ENCODE peak calls at places on chromosome 6, in nine cellular contexts. One of them, this sample, is unnamed.
A peak's percentile ranks its signal among the peaks of the same experiment; 100 is the strongest.

GRCh38 chr6:84415517-84415916 is 188.1 kb upstream of the CEP162 start:
- DNase-seq in neural progenitor cell: no peak
- DNase-seq in CD4-positive, CD25-positive, alpha-beta regulatory T cell: no peak
- DNase-seq in breast epithelium: no peak
- DNase-seq in ovary: no peak
- DNase-seq in sigmoid colon: no peak
- DNase-seq in tibial nerve: no peak
- DNase-seq in keratinocyte: no peak
- DNase-seq in spleen: no peak
- DNase-seq in this sample: no peak

GRCh38 chr6:158389188-158389919 is 77.1 kb downstream of the TULP4 start:
- DNase-seq in ovary: no peak
- DNase-seq in spleen: no peak
- DNase-seq in tibial nerve: no peak
- DNase-seq in CD4-positive, CD25-positive, alpha-beta regulatory T cell: no peak
- DNase-seq in neural progenitor cell: no peak
- DNase-seq in keratinocyte: no peak
- DNase-seq in sigmoid colon: no peak
- DNase-seq in breast epithelium: no peak
- DNase-seq in this sample: no peak

GRCh38 chr6:42374027-42374669 is 77.6 kb downstream of the TRERF1 start:
- DNase-seq in neural progenitor cell: no peak
- DNase-seq in sigmoid colon: peak; percentile 22
- DNase-seq in tibial nerve: no peak
- DNase-seq in spleen: no peak
- DNase-seq in ovary: no peak
- DNase-seq in keratinocyte: no peak
- DNase-seq in breast epithelium: no peak
- DNase-seq in CD4-positive, CD25-positive, alpha-beta regulatory T cell: peak; percentile 29
- DNase-seq in this sample: no peak

GRCh38 chr6:6890400-6890858 is 217.3 kb upstream of the RREB1 start:
- DNase-seq in keratinocyte: no peak
- DNase-seq in tibial nerve: no peak
- DNase-seq in ovary: peak; percentile 70
- DNase-seq in CD4-positive, CD25-positive, alpha-beta regulatory T cell: no peak
- DNase-seq in neural progenitor cell: peak; percentile 57
- DNase-seq in breast epithelium: no peak
- DNase-seq in spleen: no peak
- DNase-seq in sigmoid colon: no peak
- DNase-seq in this sample: peak; percentile 49

GRCh38 chr6:89008299-89008698 is 44.9 kb upstream of the RNGTT start:
- DNase-seq in breast epithelium: no peak
- DNase-seq in keratinocyte: no peak
- DNase-seq in ovary: no peak
- DNase-seq in sigmoid colon: no peak
- DNase-seq in CD4-positive, CD25-positive, alpha-beta regulatory T cell: no peak
- DNase-seq in tibial nerve: no peak
- DNase-seq in spleen: no peak
- DNase-seq in neural progenitor cell: no peak
- DNase-seq in this sample: no peak

GRCh38 chr6:128482642-128483041 is 37.8 kb downstream of the PTPRK start:
- DNase-seq in ovary: no peak
- DNase-seq in CD4-positive, CD25-positive, alpha-beta regulatory T cell: no peak
- DNase-seq in spleen: no peak
- DNase-seq in sigmoid colon: no peak
- DNase-seq in tibial nerve: no peak
- DNase-seq in neural progenitor cell: peak; percentile 51
- DNase-seq in keratinocyte: no peak
- DNase-seq in breast epithelium: no peak
- DNase-seq in this sample: no peak

GRCh38 chr6:66126358-66126757 is 419.3 kb upstream of the EYS start:
- DNase-seq in keratinocyte: no peak
- DNase-seq in ovary: no peak
- DNase-seq in tibial nerve: no peak
- DNase-seq in breast epithelium: no peak
- DNase-seq in neural progenitor cell: peak; percentile 2
- DNase-seq in CD4-positive, CD25-positive, alpha-beta regulatory T cell: no peak
- DNase-seq in sigmoid colon: no peak
- DNase-seq in spleen: no peak
- DNase-seq in this sample: no peak

GRCh38 chr6:151160869-151161268 is 78.9 kb upstream of the AKAP12 start:
- DNase-seq in keratinocyte: no peak
- DNase-seq in neural progenitor cell: no peak
- DNase-seq in sigmoid colon: no peak
- DNase-seq in ovary: peak; percentile 39
- DNase-seq in CD4-positive, CD25-positive, alpha-beta regulatory T cell: no peak
- DNase-seq in tibial nerve: peak; percentile 30
- DNase-seq in spleen: no peak
- DNase-seq in breast epithelium: no peak
- DNase-seq in this sample: peak; percentile 32

GRCh38 chr6:130696806-130697205 is 130.4 kb upstream of the SMLR1 start:
- DNase-seq in breast epithelium: no peak
- DNase-seq in CD4-positive, CD25-positive, alpha-beta regulatory T cell: no peak
- DNase-seq in neural progenitor cell: no peak
- DNase-seq in ovary: no peak
- DNase-seq in sigmoid colon: no peak
- DNase-seq in tibial nerve: no peak
- DNase-seq in spleen: no peak
- DNase-seq in keratinocyte: no peak
- DNase-seq in this sample: no peak

GRCh38 chr6:73521351-73522254 is 771 bp upstream of the EEF1A1 start:
- DNase-seq in sigmoid colon: peak; percentile 91
- DNase-seq in CD4-positive, CD25-positive, alpha-beta regulatory T cell: no peak
- DNase-seq in spleen: peak; percentile 96
- DNase-seq in ovary: peak; percentile 82
- DNase-seq in tibial nerve: no peak
- DNase-seq in breast epithelium: no peak
- DNase-seq in neural progenitor cell: no peak
- DNase-seq in keratinocyte: no peak
- DNase-seq in this sample: peak; percentile 86

GRCh38 chr6:16106991-16107787 is 21.7 kb upstream of the MYLIP start:
- DNase-seq in keratinocyte: no peak
- DNase-seq in breast epithelium: no peak
- DNase-seq in ovary: no peak
- DNase-seq in sigmoid colon: no peak
- DNase-seq in spleen: no peak
- DNase-seq in neural progenitor cell: no peak
- DNase-seq in CD4-positive, CD25-positive, alpha-beta regulatory T cell: no peak
- DNase-seq in tibial nerve: no peak
- DNase-seq in this sample: no peak

GRCh38 chr6:34143884-34144580 is 1.9 kb downstream of the GRM4 start:
- DNase-seq in CD4-positive, CD25-positive, alpha-beta regulatory T cell: peak; percentile 30
- DNase-seq in ovary: no peak
- DNase-seq in sigmoid colon: no peak
- DNase-seq in breast epithelium: no peak
- DNase-seq in neural progenitor cell: peak; percentile 95
- DNase-seq in spleen: peak; percentile 79
- DNase-seq in tibial nerve: no peak
- DNase-seq in keratinocyte: no peak
- DNase-seq in this sample: peak; percentile 5

GRCh38 chr6:21626756-21627155 is 33.2 kb downstream of the SOX4 start:
- DNase-seq in sigmoid colon: no peak
- DNase-seq in keratinocyte: no peak
- DNase-seq in ovary: no peak
- DNase-seq in tibial nerve: no peak
- DNase-seq in CD4-positive, CD25-positive, alpha-beta regulatory T cell: no peak
- DNase-seq in neural progenitor cell: no peak
- DNase-seq in breast epithelium: no peak
- DNase-seq in spleen: no peak
- DNase-seq in this sample: no peak

GRCh38 chr6:43436577-43437282 is 9.4 kb downstream of the ABCC10 start:
- DNase-seq in breast epithelium: peak; percentile 88
- DNase-seq in sigmoid colon: no peak
- DNase-seq in keratinocyte: peak; percentile 77
- DNase-seq in spleen: no peak
- DNase-seq in tibial nerve: no peak
- DNase-seq in ovary: peak; percentile 86
- DNase-seq in CD4-positive, CD25-positive, alpha-beta regulatory T cell: no peak
- DNase-seq in neural progenitor cell: no peak
- DNase-seq in this sample: peak; percentile 96

GRCh38 chr6:138722425-138723371 is 50.9 kb upstream of the CCDC28A start:
- DNase-seq in breast epithelium: no peak
- DNase-seq in tibial nerve: no peak
- DNase-seq in sigmoid colon: no peak
- DNase-seq in CD4-positive, CD25-positive, alpha-beta regulatory T cell: no peak
- DNase-seq in spleen: no peak
- DNase-seq in neural progenitor cell: peak; percentile 3
- DNase-seq in ovary: no peak
- DNase-seq in keratinocyte: no peak
- DNase-seq in this sample: no peak

GRCh38 chr6:34362909-34363713 is 29.4 kb downstream of the NUDT3 start:
- DNase-seq in neural progenitor cell: no peak
- DNase-seq in CD4-positive, CD25-positive, alpha-beta regulatory T cell: no peak
- DNase-seq in tibial nerve: no peak
- DNase-seq in keratinocyte: no peak
- DNase-seq in spleen: no peak
- DNase-seq in breast epithelium: no peak
- DNase-seq in sigmoid colon: no peak
- DNase-seq in ovary: no peak
- DNase-seq in this sample: no peak

GRCh38 chr6:158818580-158819212 is 472 bp downstream of the EZR start:
- DNase-seq in ovary: peak; percentile 65
- DNase-seq in spleen: peak; percentile 94
- DNase-seq in sigmoid colon: peak; percentile 87
- DNase-seq in keratinocyte: no peak
- DNase-seq in CD4-positive, CD25-positive, alpha-beta regulatory T cell: peak; percentile 76
- DNase-seq in neural progenitor cell: peak; percentile 81
- DNase-seq in breast epithelium: peak; percentile 38
- DNase-seq in tibial nerve: no peak
- DNase-seq in this sample: peak; percentile 69

GRCh38 chr6:55659304-55659703 is 80.3 kb upstream of the HMGCLL1 start:
- DNase-seq in spleen: no peak
- DNase-seq in tibial nerve: no peak
- DNase-seq in ovary: no peak
- DNase-seq in sigmoid colon: no peak
- DNase-seq in breast epithelium: no peak
- DNase-seq in CD4-positive, CD25-positive, alpha-beta regulatory T cell: no peak
- DNase-seq in keratinocyte: no peak
- DNase-seq in neural progenitor cell: no peak
- DNase-seq in this sample: no peak
- H3K9me3 ChIP-seq in spleen: peaks cover 3% of the 10 kb centered on the region
- H3K9me3 ChIP-seq in tibial nerve: peaks cover 12% of the 10 kb centered on the region
- H3K9me3 ChIP-seq in ovary: no peaks in the 10 kb centered on the region
- H3K9me3 ChIP-seq in sigmoid colon: no peaks in the 10 kb centered on the region
- H3K9me3 ChIP-seq in breast epithelium: peaks cover 20% of the 10 kb centered on the region
- H3K9me3 ChIP-seq in CD4-positive, CD25-positive, alpha-beta regulatory T cell: peaks cover 4% of the 10 kb centered on the region
- H3K9me3 ChIP-seq in keratinocyte: no peaks in the 10 kb centered on the region
- H3K9me3 ChIP-seq in neural progenitor cell: no peaks in the 10 kb centered on the region
- H3K9me3 ChIP-seq in this sample: no peaks in the 10 kb centered on the region

GRCh38 chr6:148530976-148531375 is 188.3 kb downstream of the SASH1 start:
- DNase-seq in keratinocyte: no peak
- DNase-seq in CD4-positive, CD25-positive, alpha-beta regulatory T cell: no peak
- DNase-seq in ovary: no peak
- DNase-seq in sigmoid colon: no peak
- DNase-seq in tibial nerve: no peak
- DNase-seq in breast epithelium: no peak
- DNase-seq in spleen: no peak
- DNase-seq in neural progenitor cell: no peak
- DNase-seq in this sample: no peak
- H3K36me3 ChIP-seq in keratinocyte: peaks cover 10% of the 10 kb centered on the region
- H3K36me3 ChIP-seq in CD4-positive, CD25-positive, alpha-beta regulatory T cell: no peaks in the 10 kb centered on the region
- H3K36me3 ChIP-seq in ovary: no peaks in the 10 kb centered on the region
- H3K36me3 ChIP-seq in sigmoid colon: peaks cover 66% of the 10 kb centered on the region
- H3K36me3 ChIP-seq in tibial nerve: peaks cover 72% of the 10 kb centered on the region
- H3K36me3 ChIP-seq in breast epithelium: peaks cover 18% of the 10 kb centered on the region
- H3K36me3 ChIP-seq in spleen: peaks cover 59% of the 10 kb centered on the region
- H3K36me3 ChIP-seq in neural progenitor cell: no peaks in the 10 kb centered on the region
- H3K36me3 ChIP-seq in this sample: no peaks in the 10 kb centered on the region

GRCh38 chr6:111776236-111777189 is 96.7 kb downstream of the FYN start:
- DNase-seq in CD4-positive, CD25-positive, alpha-beta regulatory T cell: no peak
- DNase-seq in spleen: no peak
- DNase-seq in breast epithelium: no peak
- DNase-seq in neural progenitor cell: no peak
- DNase-seq in tibial nerve: no peak
- DNase-seq in keratinocyte: no peak
- DNase-seq in ovary: no peak
- DNase-seq in sigmoid colon: no peak
- DNase-seq in this sample: no peak
- H3K27ac ChIP-seq in CD4-positive, CD25-positive, alpha-beta regulatory T cell: peak overlapping the region; percentile 75
- H3K27ac ChIP-seq in spleen: no peak overlapping the region
- H3K27ac ChIP-seq in breast epithelium: no peak overlapping the region
- H3K27ac ChIP-seq in neural progenitor cell: no peak overlapping the region
- H3K27ac ChIP-seq in tibial nerve: no peak overlapping the region
- H3K27ac ChIP-seq in keratinocyte: no peak overlapping the region
- H3K27ac ChIP-seq in ovary: no peak overlapping the region
- H3K27ac ChIP-seq in sigmoid colon: no peak overlapping the region
- H3K27ac ChIP-seq in this sample: no peak overlapping the region

GRCh38 chr6:96735332-96735731 is 101.9 kb downstream of the GPR63 start:
- DNase-seq in spleen: no peak
- DNase-seq in breast epithelium: no peak
- DNase-seq in sigmoid colon: no peak
- DNase-seq in tibial nerve: no peak
- DNase-seq in ovary: no peak
- DNase-seq in CD4-positive, CD25-positive, alpha-beta regulatory T cell: no peak
- DNase-seq in keratinocyte: no peak
- DNase-seq in neural progenitor cell: no peak
- DNase-seq in this sample: no peak
- H3K9me3 ChIP-seq in spleen: no peaks in the 10 kb centered on the region
- H3K9me3 ChIP-seq in breast epithelium: no peaks in the 10 kb centered on the region
- H3K9me3 ChIP-seq in sigmoid colon: no peaks in the 10 kb centered on the region
- H3K9me3 ChIP-seq in tibial nerve: no peaks in the 10 kb centered on the region
- H3K9me3 ChIP-seq in ovary: no peaks in the 10 kb centered on the region
- H3K9me3 ChIP-seq in CD4-positive, CD25-positive, alpha-beta regulatory T cell: no peaks in the 10 kb centered on the region
- H3K9me3 ChIP-seq in keratinocyte: no peaks in the 10 kb centered on the region
- H3K9me3 ChIP-seq in neural progenitor cell: no peaks in the 10 kb centered on the region
- H3K9me3 ChIP-seq in this sample: no peaks in the 10 kb centered on the region

DNA sequence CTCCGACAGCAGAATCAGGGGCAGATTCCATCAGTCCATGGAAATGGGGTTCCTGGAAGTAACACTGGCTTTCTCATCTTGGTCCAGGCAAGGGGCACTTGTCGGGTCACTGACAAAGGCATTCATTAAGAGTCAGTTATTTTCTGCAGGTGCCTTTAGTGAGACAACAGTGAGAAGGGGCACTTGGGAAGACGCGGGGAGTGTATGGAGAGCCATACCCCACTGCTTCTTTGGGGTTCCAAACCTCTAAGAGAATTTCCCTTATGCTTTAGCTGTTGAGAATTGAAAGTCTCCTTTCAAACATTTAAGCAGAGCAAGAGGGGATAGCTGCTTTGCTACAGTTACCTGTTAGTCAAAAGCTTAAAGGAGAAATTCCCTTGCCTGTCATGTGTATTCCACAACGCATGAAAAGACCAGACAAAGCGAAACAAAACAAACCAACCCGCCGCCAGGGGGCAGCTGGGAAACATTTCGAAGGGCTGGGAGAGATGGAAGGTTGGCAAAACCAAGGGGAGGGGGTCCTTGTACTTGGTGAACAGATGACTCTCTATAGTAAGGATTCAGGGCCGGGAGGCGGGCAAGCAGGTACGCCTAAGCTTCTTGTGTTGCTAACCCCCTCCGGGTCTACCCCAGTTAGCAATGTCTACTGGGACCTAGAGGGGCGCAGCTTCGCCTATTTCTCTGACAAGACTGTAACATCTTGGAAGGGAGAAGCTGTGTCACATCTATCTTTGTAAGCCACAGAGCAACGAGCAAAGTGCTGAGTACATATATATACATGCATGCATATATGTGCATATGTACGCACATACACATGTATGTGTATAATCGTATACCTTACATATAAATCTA is 474.9 kb upstream of the AGPAT4 start:
- DNase-seq in tibial nerve: no peak
- DNase-seq in ovary: no peak
- DNase-seq in sigmoid colon: no peak
- DNase-seq in spleen: no peak
- DNase-seq in neural progenitor cell: peak; percentile 86
- DNase-seq in keratinocyte: no peak
- DNase-seq in CD4-positive, CD25-positive, alpha-beta regulatory T cell: no peak
- DNase-seq in breast epithelium: no peak
- DNase-seq in this sample: peak; percentile 82
- H3K36me3 ChIP-seq in tibial nerve: no peaks in the 10 kb centered on the region
- H3K36me3 ChIP-seq in ovary: no peaks in the 10 kb centered on the region
- H3K36me3 ChIP-seq in sigmoid colon: no peaks in the 10 kb centered on the region
- H3K36me3 ChIP-seq in spleen: no peaks in the 10 kb centered on the region
- H3K36me3 ChIP-seq in neural progenitor cell: no peaks in the 10 kb centered on the region
- H3K36me3 ChIP-seq in keratinocyte: no peaks in the 10 kb centered on the region
- H3K36me3 ChIP-seq in CD4-positive, CD25-positive, alpha-beta regulatory T cell: no peaks in the 10 kb centered on the region
- H3K36me3 ChIP-seq in breast epithelium: no peaks in the 10 kb centered on the region
- H3K36me3 ChIP-seq in this sample: no peaks in the 10 kb centered on the region

This sample was measured in cardiac muscle cell.